ENCODE peak calls at places on chromosomes 11 and 22, in six cellular contexts. Y is activated T-cell treated with anti-CD3 and anti-CD28 coated beads for 1 hour, Z is left ventricle myocardium superior, M is mucosa of gallbladder, P is fibroblast of the conjunctiva, D is NCI-H2029 treated with DMSO at 0.1 percent for 48 hours. J is an unnamed sample.

GRCh38 chr11:71251159-71251721 is 1.1 kb downstream of the SHANK2 start:
- DNase-seq in P (no peak), D (no peak), Z (no peak), M (no peak), Y (no peak), J (no peak)

GRCh38 chr11:17014321-17014773 is at the start of gene PLEKHA7:
- DNase-seq in M (no peak), D (no peak), Y (peak), P (no peak), Z (peak), J (no peak)

GRCh38 chr11:2392241-2392959 is 8.2 kb upstream of the TSSC4 start:
- DNase-seq in D (no peak), Z (no peak), P (no peak), M (no peak), Y (no peak), J (no peak)

GRCh38 chr11:19336331-19336730 is 95.6 kb upstream of the E2F8 start:
- DNase-seq in D (no peak), M (no peak), Y (no peak), Z (no peak), P (no peak), J (no peak)

GRCh38 chr11:8032576-8033311 is 45.6 kb downstream of the EIF3F start:
- DNase-seq in P (no peak), D (no peak), Z (no peak), Y (no peak), M (no peak), J (no peak)

GRCh38 chr11:92888701-92889100 is 80.8 kb upstream of the MTNR1B start:
- DNase-seq in Z (no peak), Y (no peak), D (no peak), P (no peak), M (no peak), J (no peak)

GRCh38 chr11:72735495-72736027 is 16.6 kb downstream of the ARAP1 start:
- DNase-seq in M (peak), D (no peak), Z (peak), Y (no peak), P (no peak), J (peak)

GRCh38 chr22:31475778-31476177 is 13.9 kb downstream of the EIF4ENIF1 start:
- DNase-seq in D (no peak), M (no peak), P (no peak), Y (no peak), Z (no peak), J (no peak)

GRCh38 chr11:68343761-68344256 is 31.4 kb downstream of the LRP5 start:
- DNase-seq in Y (no peak), D (no peak), M (peak), Z (no peak), P (no peak), J (no peak)

GRCh38 chr11:86431258-86431657 is 56.6 kb downstream of the CCDC81 start:
- DNase-seq in D (no peak), M (no peak), Y (no peak), P (no peak), Z (no peak), J (no peak)

GRCh38 chr11:9643751-9644150 is 20.1 kb upstream of the SWAP70 start:
- DNase-seq in Y (no peak), D (no peak), Z (no peak), M (no peak), P (no peak), J (no peak)

GRCh38 chr11:8732748-8733241 is 50.2 kb downstream of the RPL27A start:
- DNase-seq in D (no peak), Y (no peak), Z (peak), P (no peak), M (peak), J (peak)

GRCh38 chr22:30187094-30187493 is 59.5 kb downstream of the LIF start:
- DNase-seq in D (no peak), M (no peak), P (no peak), Z (no peak), Y (no peak), J (no peak)

GRCh38 chr22:35981900-35982299 is 46.7 kb downstream of the RBFOX2 start:
- DNase-seq in P (no peak), D (no peak), M (no peak), Z (no peak), Y (no peak), J (no peak)

GRCh38 chr22:41523464-41524221 is 20.6 kb downstream of the POLR3H start:
- DNase-seq in P (no peak), D (no peak), Y (no peak), M (peak), Z (peak), J (peak)

GRCh38 chr22:24323695-24324094 is 53.1 kb downstream of the SPECC1L start:
- DNase-seq in Y (no peak), D (no peak), M (no peak), Z (no peak), P (no peak), J (no peak)

GRCh38 chr11:85483861-85484260 is 143.3 kb downstream of the DLG2 start:
- DNase-seq in Y (no peak), P (no peak), Z (no peak), D (no peak), M (no peak), J (no peak)

GRCh38 chr22:26502688-26503561 is 9.3 kb downstream of the TFIP11 start:
- DNase-seq in Y (peak), M (peak), P (peak), Z (peak), D (peak), J (peak)

GRCh38 chr11:118522571-118523072 is 4.7 kb upstream of the TTC36 start:
- DNase-seq in Y (no peak), D (no peak), P (peak), Z (no peak), M (no peak), J (peak)

GRCh38 chr22:49561976-49562375 is 265.7 kb downstream of the BRD1 start:
- DNase-seq in D (no peak), M (no peak), Z (no peak), P (no peak), Y (no peak), J (no peak)

GRCh38 chr11:11467278-11467677 is 114.2 kb upstream of the CSNK2A3 start:
- DNase-seq in M (no peak), D (peak), Y (no peak), P (no peak), Z (peak), J (no peak)

GRCh38 chr11:86183694-86184093 is 60.9 kb upstream of the EED start:
- DNase-seq in Z (no peak), M (no peak), Y (no peak), P (no peak), D (no peak), J (peak)

GRCh38 chr22:39115976-39116621 is 19.1 kb downstream of the APOBEC3H start:
- DNase-seq in Y (no peak), D (no peak), Z (no peak), P (no peak), M (no peak), J (no peak)

GRCh38 chr22:49078076-49078710 is 749.5 kb downstream of the BRD1 start:
- DNase-seq in Y (no peak), D (no peak), P (no peak), M (no peak), Z (no peak), J (no peak)

GRCh38 chr22:35313311-35314121 is 13.8 kb downstream of the TOM1 start:
- DNase-seq in Z (peak), D (peak), M (peak), Y (no peak), P (no peak), J (peak)

GRCh38 chr11:66918751-66919150 is 39.4 kb downstream of the PC start:
- DNase-seq in Y (no peak), P (no peak), Z (no peak), D (no peak), M (no peak), J (no peak)

GRCh38 chr11:931385-931784 is 5.7 kb downstream of the AP2A2 start:
- DNase-seq in M (no peak), Y (no peak), Z (no peak), D (no peak), P (no peak), J (no peak)

GRCh38 chr22:30277547-30278344 is 11.1 kb upstream of the OSM start:
- DNase-seq in M (no peak), Y (no peak), Z (no peak), D (no peak), P (no peak), J (peak)

GRCh38 chr11:2587976-2588748 is 111.6 kb downstream of the KCNQ1OT1 start:
- DNase-seq in D (no peak), Y (no peak), P (no peak), M (no peak), Z (no peak), J (no peak)

GRCh38 chr11:14270690-14271542 is 88.1 kb downstream of the RRAS2 start:
- DNase-seq in Y (no peak), P (no peak), M (no peak), Z (no peak), D (no peak), J (no peak)

GRCh38 chr11:73577496-73577917 is 20.4 kb downstream of the FAM168A start:
- DNase-seq in M (no peak), P (peak), Y (no peak), D (no peak), Z (no peak), J (no peak)